ENCODE peak calls at places on chromosomes 13 and 19, in eight cellular contexts. E is mucosa of descending colon, G is neural crest cell, F is fibroblast of pulmonary artery, Q is left ventricle myocardium inferior, T is foreskin fibroblast, C is cardiac fibroblast, W is right lobe of liver. N is an unnamed sample.

GRCh38 chr13:54091884-54092283 is 1063.3 kb downstream of the OLFM4 start:
- DNase-seq in E (no peak), G (no peak), F (no peak), Q (no peak), T (no peak), C (no peak), W (no peak), N (no peak)

GRCh38 chr19:46482645-46483044 is 11.3 kb upstream of the PNMA8A start:
- DNase-seq in E (no peak), G (no peak), F (peak), Q (no peak), T (peak), C (peak), W (no peak), N (no peak)

GRCh38 chr13:53200498-53201453 is 172.2 kb downstream of the OLFM4 start:
- DNase-seq in E (peak), G (peak), F (peak), Q (peak), T (peak), C (peak), W (peak), N (peak)

GRCh38 chr19:14540741-14541525 is 11.5 kb downstream of the TECR start:
- DNase-seq in E (no peak), G (no peak), F (no peak), Q (no peak), T (no peak), C (no peak), W (no peak), N (no peak)

GRCh38 chr19:47375694-47376588 is 26.8 kb downstream of the DHX34 start:
- DNase-seq in E (no peak), G (no peak), F (no peak), Q (no peak), T (no peak), C (no peak), W (no peak), N (no peak)

GRCh38 chr13:78602561-78603239 is 652 bp downstream of the POU4F1 start:
- DNase-seq in E (no peak), G (no peak), F (no peak), Q (no peak), T (peak), C (no peak), W (no peak), N (no peak)

GRCh38 chr19:45507864-45508680 is 793 bp downstream of the VASP start:
- DNase-seq in E (peak), G (no peak), F (no peak), Q (no peak), T (peak), C (peak), W (peak), N (no peak)

GRCh38 chr19:912181-913079 is 589 bp downstream of the R3HDM4 start:
- DNase-seq in E (peak), G (no peak), F (peak), Q (no peak), T (no peak), C (no peak), W (peak), N (no peak)

GRCh38 chr19:45568732-45569131 is 15.9 kb downstream of the OPA3 start:
- DNase-seq in E (no peak), G (no peak), F (peak), Q (no peak), T (peak), C (peak), W (no peak), N (no peak)

GRCh38 chr19:38155453-38155852 is 68.6 kb downstream of the DPF1 start:
- DNase-seq in E (no peak), G (no peak), F (peak), Q (no peak), T (peak), C (peak), W (no peak), N (no peak)

GRCh38 chr13:48156466-48156865 is 61.6 kb upstream of the MED4 start:
- DNase-seq in E (peak), G (peak), F (no peak), Q (no peak), T (no peak), C (no peak), W (no peak), N (no peak)

GRCh38 chr19:14954071-14954655 is 12.9 kb downstream of the OR7C2 start:
- DNase-seq in E (no peak), G (no peak), F (no peak), Q (no peak), T (no peak), C (no peak), W (no peak), N (no peak)

GRCh38 chr19:53102701-53103140 is 501 bp downstream of the ZNF160 start:
- DNase-seq in E (peak), G (peak), F (peak), Q (peak), T (peak), C (peak), W (peak), N (peak)

GRCh38 chr19:49553451-49554271 is 25.9 kb downstream of the RCN3 start:
- DNase-seq in E (peak), G (no peak), F (peak), Q (no peak), T (peak), C (peak), W (no peak), N (no peak)

GRCh38 chr13:94416454-94417080 is 62.9 kb downstream of the DCT start:
- DNase-seq in E (no peak), G (peak), F (peak), Q (no peak), T (no peak), C (peak), W (no peak), N (no peak)

GRCh38 chr13:106176103-106176502 is 359.4 kb downstream of the EFNB2 start:
- DNase-seq in E (no peak), G (no peak), F (peak), Q (no peak), T (peak), C (peak), W (no peak), N (no peak)

GRCh38 chr19:29404951-29405727 is 120.7 kb upstream of the VSTM2B start:
- DNase-seq in E (peak), G (peak), F (no peak), Q (no peak), T (no peak), C (no peak), W (no peak), N (no peak)

GRCh38 chr19:32642771-32643170 is 32.2 kb downstream of the ANKRD27 start:
- DNase-seq in E (no peak), G (no peak), F (no peak), Q (no peak), T (no peak), C (no peak), W (no peak), N (no peak)

GRCh38 chr19:13637664-13638063 is 126.7 kb upstream of the MRI1 start:
- DNase-seq in E (no peak), G (no peak), F (no peak), Q (no peak), T (peak), C (peak), W (no peak), N (no peak)

GRCh38 chr13:42047561-42048322 is 706 bp upstream of the DGKH start:
- DNase-seq in E (peak), G (peak), F (peak), Q (peak), T (peak), C (peak), W (peak), N (peak)

GRCh38 chr13:105278797-105279425 is 1256.6 kb downstream of the EFNB2 start:
- DNase-seq in E (no peak), G (no peak), F (no peak), Q (no peak), T (no peak), C (no peak), W (no peak), N (no peak)

GRCh38 chr13:75195479-75196111 is 286.4 kb downstream of the TBC1D4 start:
- DNase-seq in E (no peak), G (peak), F (peak), Q (no peak), T (no peak), C (peak), W (no peak), N (no peak)

GRCh38 chr19:51830263-51830662 is 35.3 kb downstream of the FPR3 start:
- DNase-seq in E (no peak), G (no peak), F (peak), Q (no peak), T (no peak), C (peak), W (no peak), N (no peak)

GRCh38 chr13:82822935-82823334 is 1059.3 kb downstream of the SLITRK1 start:
- DNase-seq in E (peak), G (no peak), F (no peak), Q (no peak), T (no peak), C (no peak), W (no peak), N (no peak)

GRCh38 chr19:39141929-39142328 is 16.3 kb downstream of the PAK4 start:
- DNase-seq in E (no peak), G (no peak), F (no peak), Q (no peak), T (no peak), C (no peak), W (no peak), N (no peak)

GRCh38 chr19:13398780-13399726 is 107.2 kb downstream of the CACNA1A start:
- DNase-seq in E (no peak), G (no peak), F (peak), Q (peak), T (peak), C (peak), W (no peak), N (no peak)

GRCh38 chr13:40492511-40492910 is 173.9 kb downstream of the FOXO1 start:
- DNase-seq in E (no peak), G (no peak), F (no peak), Q (peak), T (no peak), C (no peak), W (no peak), N (no peak)

GRCh38 chr13:102276479-102276878 is 125.4 kb downstream of the FGF14 start:
- DNase-seq in E (no peak), G (no peak), F (no peak), Q (no peak), T (no peak), C (no peak), W (no peak), N (no peak)

GRCh38 chr13:108917581-108917980 is 288.2 kb downstream of the MYO16 start:
- DNase-seq in E (no peak), G (no peak), F (peak), Q (no peak), T (peak), C (peak), W (no peak), N (no peak)

GRCh38 chr13:78265098-78265497 is 338.3 kb downstream of the POU4F1 start:
- DNase-seq in E (no peak), G (no peak), F (no peak), Q (no peak), T (peak), C (no peak), W (no peak), N (no peak)

GRCh38 chr19:33883869-33884519 is 87.3 kb downstream of the KCTD15 start:
- DNase-seq in E (no peak), G (no peak), F (peak), Q (peak), T (peak), C (peak), W (no peak), N (no peak)

GRCh38 chr13:64073203-64073602 is 2657.6 kb upstream of the PCDH20 start:
- DNase-seq in E (no peak), G (no peak), F (no peak), Q (no peak), T (no peak), C (no peak), W (no peak), N (no peak)

GRCh38 chr19:31286491-31286890 is 62.7 kb downstream of the TSHZ3 start:
- DNase-seq in E (no peak), G (no peak), F (no peak), Q (no peak), T (no peak), C (no peak), W (peak), N (no peak)

GRCh38 chr19:55082023-55082851 is 6.6 kb downstream of the EPS8L1 start:
- DNase-seq in E (peak), G (no peak), F (peak), Q (no peak), T (peak), C (peak), W (no peak), N (peak)

GRCh38 chr13:95660981-95661581 is 15.9 kb upstream of the DNAJC3 start:
- DNase-seq in E (no peak), G (no peak), F (peak), Q (no peak), T (peak), C (peak), W (no peak), N (peak)

GRCh38 chr19:10096615-10096963 is 5.9 kb downstream of the ANGPTL6 start:
- DNase-seq in E (no peak), G (no peak), F (no peak), Q (peak), T (no peak), C (peak), W (peak), N (no peak)

GRCh38 chr13:84962141-84962750 is 837.0 kb downstream of the SLITRK6 start:
- DNase-seq in E (no peak), G (no peak), F (no peak), Q (no peak), T (peak), C (no peak), W (no peak), N (no peak)

GRCh38 chr19:16315825-16316505 is 8.7 kb upstream of the KLF2 start:
- DNase-seq in E (no peak), G (no peak), F (peak), Q (peak), T (peak), C (peak), W (no peak), N (no peak)

GRCh38 chr19:6528544-6529121 is 2.2 kb upstream of the TNFSF9 start:
- DNase-seq in E (peak), G (no peak), F (no peak), Q (peak), T (no peak), C (peak), W (no peak), N (peak)

GRCh38 chr19:4650159-4650558 is 10.8 kb downstream of the TNFAIP8L1 start:
- DNase-seq in E (no peak), G (no peak), F (no peak), Q (no peak), T (no peak), C (no peak), W (no peak), N (no peak)

GRCh38 chr19:4652075-4652474 is 12.8 kb downstream of the TNFAIP8L1 start:
- DNase-seq in E (no peak), G (no peak), F (no peak), Q (no peak), T (no peak), C (no peak), W (no peak), N (no peak)

GRCh38 chr19:4649392-4650094 is 10.2 kb downstream of the TNFAIP8L1 start:
- DNase-seq in E (no peak), G (no peak), F (no peak), Q (no peak), T (no peak), C (no peak), W (no peak), N (no peak)

GRCh38 chr19:4645718-4646117 is 6.4 kb downstream of the TNFAIP8L1 start:
- DNase-seq in E (no peak), G (no peak), F (no peak), Q (no peak), T (no peak), C (no peak), W (no peak), N (no peak)

GRCh38 chr19:4647676-4648644 is 8.6 kb downstream of the TNFAIP8L1 start:
- DNase-seq in E (no peak), G (no peak), F (peak), Q (peak), T (no peak), C (peak), W (peak), N (peak)
- TF ChIP-seq CTCF in E (no peak), G (no peak), F (peak), Q (peak), T (no peak), C (peak), W (no peak), N (peak)

GRCh38 chr13:110869805-110870706 is 44.8 kb downstream of the ANKRD10 start:
- DNase-seq in E (peak), G (no peak), F (peak), Q (peak), T (peak), C (peak), W (peak), N (no peak)
- TF ChIP-seq CTCF in E (no peak), G (no peak), F (no peak), Q (peak), T (no peak), C (no peak), W (no peak), N (no peak)

DNA sequence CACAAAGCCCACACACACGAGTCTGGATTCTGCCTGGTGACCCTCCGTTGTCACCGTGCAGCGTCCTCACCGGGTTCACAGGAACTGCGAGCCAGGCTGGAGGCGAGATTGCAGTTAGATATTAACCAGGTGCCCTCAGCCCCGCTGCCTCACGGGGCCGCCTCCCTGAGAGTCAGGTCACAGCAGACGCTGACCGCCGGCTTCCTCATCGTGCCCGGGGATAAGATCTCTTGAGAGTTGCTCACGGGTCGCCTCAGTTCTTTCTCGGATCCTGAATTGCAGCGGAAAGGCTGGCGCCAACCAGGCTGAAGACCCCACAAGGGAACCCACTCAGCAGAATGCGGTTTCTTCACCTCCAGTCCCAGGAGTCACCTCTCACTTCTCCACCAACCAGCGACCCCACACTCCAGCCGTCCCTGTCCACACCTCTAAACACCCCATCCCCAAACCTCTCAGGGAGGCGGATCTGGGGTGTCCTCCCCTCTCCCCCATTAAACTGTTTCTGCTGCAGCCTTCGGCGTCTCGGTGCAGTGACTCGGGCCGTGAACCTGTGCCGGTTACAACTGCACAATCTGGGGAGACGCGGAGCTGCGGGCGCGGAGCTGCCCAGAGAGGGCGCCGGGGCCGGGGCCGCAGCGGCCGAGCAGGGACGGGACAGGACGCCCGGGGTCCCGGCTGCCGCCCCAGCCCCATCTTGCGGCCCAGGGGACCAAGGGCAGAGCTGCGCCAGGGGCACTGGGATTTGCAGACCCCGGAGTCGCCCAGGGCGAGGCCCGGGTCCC is 591 bp downstream of the ZNF823 start:
- DNase-seq in E (peak), G (no peak), F (peak), Q (peak), T (peak), C (peak), W (peak), N (peak)
- TF ChIP-seq CTCF in E (no peak), G (no peak), F (no peak), Q (peak), T (no peak), C (no peak), W (no peak), N (peak)

DNA sequence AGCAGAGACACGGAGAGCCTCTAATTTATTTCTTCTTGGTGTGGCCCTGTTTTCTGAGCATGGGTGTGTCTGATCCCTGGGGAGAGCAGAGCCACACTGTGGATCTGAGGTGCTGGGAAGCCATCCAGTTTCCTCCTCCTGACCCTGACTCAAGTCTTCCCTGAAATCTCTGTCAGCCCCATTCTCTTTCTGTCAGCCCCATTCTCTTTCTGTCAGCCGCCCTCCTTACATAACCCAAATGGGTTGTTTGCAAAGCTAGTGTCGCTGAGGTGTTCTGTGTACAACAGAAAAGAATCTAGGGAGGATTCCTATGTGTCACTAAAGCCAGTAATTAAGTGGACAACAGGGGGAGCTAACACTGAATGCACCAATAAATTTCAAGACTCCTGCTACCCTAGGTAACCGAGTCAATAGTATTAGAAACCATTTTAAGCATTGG is 50.2 kb downstream of the LRCH1 start:
- DNase-seq in E (no peak), G (no peak), F (peak), Q (no peak), T (no peak), C (peak), W (no peak), N (no peak)
- TF ChIP-seq CTCF in E (no peak), G (peak), F (peak), Q (peak), T (peak), C (peak), W (peak), N (peak)

DNA sequence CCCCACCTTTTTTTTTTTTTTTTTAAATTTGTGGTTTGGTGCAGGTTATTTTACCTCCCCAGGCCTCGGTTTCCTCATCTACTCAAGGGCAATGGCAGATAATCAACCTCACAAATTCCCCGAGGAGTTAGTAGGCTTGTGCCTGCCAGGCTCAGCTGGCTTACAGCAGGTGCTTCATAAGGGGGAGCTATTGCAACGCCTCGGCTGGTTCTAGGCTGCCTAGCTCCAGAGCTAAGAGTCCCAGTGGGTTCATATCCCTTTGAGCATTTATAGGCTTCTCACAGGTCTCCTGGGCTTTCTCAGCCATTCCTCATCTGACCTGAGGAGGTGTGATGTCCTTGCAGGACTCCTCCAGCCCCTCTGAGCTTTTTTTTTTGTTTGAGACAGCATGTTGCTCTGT is 10.6 kb downstream of the BCKDHA start:
- DNase-seq in E (no peak), G (no peak), F (no peak), Q (no peak), T (no peak), C (no peak), W (no peak), N (no peak)
- TF ChIP-seq CTCF in E (no peak), G (no peak), F (no peak), Q (peak), T (no peak), C (no peak), W (no peak), N (peak)

DNA sequence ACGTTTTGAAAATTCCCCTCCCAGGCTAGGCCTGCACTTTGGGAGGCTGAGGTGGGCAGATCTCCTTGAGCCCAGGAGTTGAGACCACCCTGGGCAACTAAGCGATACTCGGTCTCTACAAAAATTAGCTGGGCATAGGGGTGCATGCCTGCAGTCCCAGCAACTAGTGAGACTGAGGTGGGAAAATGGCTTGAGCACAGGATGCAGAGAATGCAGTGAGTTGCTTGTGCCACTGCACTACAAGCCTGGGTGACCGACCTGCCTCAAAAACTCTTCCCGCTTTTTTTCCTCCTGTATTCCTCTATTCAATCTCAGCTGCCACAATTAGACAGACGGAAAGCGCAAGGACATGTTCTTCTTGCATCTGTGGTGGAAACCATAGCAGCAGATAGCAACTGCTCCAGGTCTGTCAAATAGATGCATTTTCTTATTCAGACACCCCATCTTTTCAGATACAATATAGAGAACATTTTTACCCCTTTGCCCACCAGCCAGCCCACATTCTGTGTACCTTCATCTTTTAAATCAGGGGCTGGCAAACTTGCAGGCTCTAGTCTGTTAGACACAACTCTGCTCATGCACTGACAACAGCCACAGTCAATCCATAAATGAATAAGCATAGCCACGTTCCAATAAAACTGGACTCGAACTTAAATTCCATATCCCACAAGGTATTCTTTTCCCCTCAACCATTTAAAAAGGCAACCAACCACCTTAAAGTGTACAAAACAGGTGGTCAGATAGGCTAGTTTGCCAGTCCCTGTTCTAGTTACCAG is 4.8 kb downstream of the TPT1 start:
- DNase-seq in E (no peak), G (no peak), F (peak), Q (no peak), T (peak), C (no peak), W (no peak), N (no peak)
- TF ChIP-seq CTCF in E (no peak), G (no peak), F (no peak), Q (no peak), T (no peak), C (no peak), W (no peak), N (no peak)